ENCODE peak calls at places on chromosomes 11 and 22, in nine cellular contexts. P is GM12892, Q is COLO829, O is EH, L is T-helper 9 cell, Z is HT-29, X is NAMALWA, T is brain pericyte, Y is naive B cell. V is an unnamed sample.

GRCh38 chr11:6418958-6419611 is at the start of gene APBB1:
- DNase-seq in P (peak; percentile 75), Q (peak; percentile 40), O (peak; percentile 56), L (peak; percentile 72), Z (no peak), X (peak; percentile 31), T (no peak), Y (peak; percentile 70), V (peak; percentile 75)

GRCh38 chr11:68706237-68706636 is 21.9 kb downstream of the GAL start:
- DNase-seq in P (no peak), Q (no peak), O (no peak), L (no peak), Z (no peak), X (no peak), T (no peak), Y (no peak), V (no peak)

GRCh38 chr11:78666675-78667129 is 92.0 kb upstream of the NARS2 start:
- DNase-seq in P (no peak), Q (no peak), O (peak; percentile 83), L (no peak), Z (no peak), X (no peak), T (no peak), Y (no peak), V (no peak)

GRCh38 chr22:19834599-19834998 is 20.1 kb downstream of the GNB1L start:
- DNase-seq in P (no peak), Q (no peak), O (no peak), L (no peak), Z (no peak), X (no peak), T (no peak), Y (no peak), V (no peak)

GRCh38 chr22:36110306-36110791 is 50.2 kb downstream of the APOL3 start:
- DNase-seq in P (no peak), Q (no peak), O (peak; percentile 24), L (no peak), Z (no peak), X (no peak), T (no peak), Y (no peak), V (no peak)

GRCh38 chr22:49093192-49093880 is 734.3 kb downstream of the BRD1 start:
- DNase-seq in P (no peak), Q (no peak), O (no peak), L (no peak), Z (no peak), X (peak; percentile 37), T (no peak), Y (no peak), V (no peak)

GRCh38 chr11:58926251-58926650 is 13.0 kb upstream of the GLYATL1 start:
- DNase-seq in P (no peak), Q (no peak), O (peak; percentile 38), L (no peak), Z (no peak), X (no peak), T (no peak), Y (no peak), V (no peak)

GRCh38 chr11:128463975-128464374 is 123.4 kb downstream of the ETS1 start:
- DNase-seq in P (no peak), Q (no peak), O (peak; percentile 51), L (no peak), Z (no peak), X (no peak), T (no peak), Y (no peak), V (no peak)

GRCh38 chr11:73100578-73100977 is 41.5 kb downstream of the FCHSD2 start:
- DNase-seq in P (no peak), Q (no peak), O (no peak), L (no peak), Z (no peak), X (no peak), T (no peak), Y (no peak), V (no peak)

GRCh38 chr11:69122642-69123431 is 32.9 kb upstream of the SMIM38 start:
- DNase-seq in P (peak; percentile 56), Q (peak; percentile 64), O (peak; percentile 83), L (peak; percentile 10), Z (peak; percentile 98), X (no peak), T (no peak), Y (no peak), V (no peak)

GRCh38 chr11:132586801-132587200 is 945.5 kb downstream of the OPCML start:
- DNase-seq in P (no peak), Q (no peak), O (peak; percentile 67), L (no peak), Z (no peak), X (no peak), T (no peak), Y (no peak), V (no peak)

GRCh38 chr11:132941761-132942160 is 590.5 kb downstream of the OPCML start:
- DNase-seq in P (no peak), Q (no peak), O (no peak), L (no peak), Z (no peak), X (no peak), T (no peak), Y (no peak), V (no peak)

GRCh38 chr11:18768472-18768901 is 23.1 kb downstream of the PTPN5 start:
- DNase-seq in P (peak; percentile 37), Q (no peak), O (no peak), L (no peak), Z (no peak), X (no peak), T (no peak), Y (no peak), V (no peak)

GRCh38 chr22:19442166-19442565 is 5.3 kb downstream of the C22orf39 start:
- DNase-seq in P (no peak), Q (no peak), O (no peak), L (no peak), Z (no peak), X (no peak), T (no peak), Y (no peak), V (no peak)

GRCh38 chr11:7585816-7586215 is 72.0 kb downstream of the PPFIBP2 start:
- DNase-seq in P (no peak), Q (no peak), O (peak; percentile 67), L (no peak), Z (no peak), X (no peak), T (no peak), Y (no peak), V (no peak)

GRCh38 chr11:128519353-128519752 is 68.0 kb downstream of the ETS1 start:
- DNase-seq in P (no peak), Q (no peak), O (no peak), L (no peak), Z (no peak), X (peak; percentile 68), T (no peak), Y (no peak), V (no peak)

GRCh38 chr11:132579686-132580085 is 952.6 kb downstream of the OPCML start:
- DNase-seq in P (no peak), Q (no peak), O (no peak), L (no peak), Z (no peak), X (no peak), T (no peak), Y (no peak), V (no peak)

GRCh38 chr11:27218498-27219038 is 144.4 kb downstream of the CCDC34 start:
- DNase-seq in P (no peak), Q (no peak), O (peak; percentile 98), L (no peak), Z (no peak), X (no peak), T (no peak), Y (no peak), V (no peak)

GRCh38 chr11:36292311-36292722 is 3.1 kb upstream of the COMMD9 start:
- DNase-seq in P (peak; percentile 35), Q (peak; percentile 59), O (peak; percentile 63), L (no peak), Z (peak; percentile 78), X (peak; percentile 89), T (no peak), Y (peak; percentile 58), V (no peak)

GRCh38 chr22:45212992-45213751 is 27.5 kb downstream of the KIAA0930 start:
- DNase-seq in P (no peak), Q (no peak), O (peak; percentile 66), L (no peak), Z (no peak), X (no peak), T (no peak), Y (no peak), V (no peak)

GRCh38 chr11:118233377-118233776 is 8.6 kb upstream of the JAML start:
- DNase-seq in P (no peak), Q (no peak), O (no peak), L (no peak), Z (no peak), X (no peak), T (no peak), Y (no peak), V (no peak)

GRCh38 chr11:38089728-38090127 is 1491.7 kb upstream of the RAG2 start:
- DNase-seq in P (no peak), Q (no peak), O (peak; percentile 37), L (no peak), Z (peak; percentile 31), X (no peak), T (no peak), Y (no peak), V (no peak)

GRCh38 chr11:107018902-107019493 is 722 bp upstream of the GUCY1A2 start:
- DNase-seq in P (peak; percentile 13), Q (no peak), O (peak; percentile 69), L (no peak), Z (no peak), X (no peak), T (peak; percentile 32), Y (no peak), V (no peak)

GRCh38 chr11:23423656-23424055 is 563.4 kb upstream of the CCDC179 start:
- DNase-seq in P (no peak), Q (no peak), O (no peak), L (no peak), Z (no peak), X (no peak), T (no peak), Y (no peak), V (no peak)

GRCh38 chr22:44884968-44885805 is 124.6 kb downstream of the PHF21B start:
- DNase-seq in P (no peak), Q (no peak), O (no peak), L (no peak), Z (peak; percentile 23), X (no peak), T (no peak), Y (no peak), V (no peak)

GRCh38 chr11:84290647-84291046 is 1004.5 kb upstream of the CCDC90B start:
- DNase-seq in P (no peak), Q (no peak), O (peak; percentile 29), L (no peak), Z (no peak), X (no peak), T (no peak), Y (no peak), V (no peak)